ENCODE peak calls at places on chromosomes 16 and 17, in eight cellular contexts. G, M, A, B, R, K, Y and S are unnamed samples.

GRCh38 chr17:48026503-48027321 is 10.9 kb downstream of the COPZ2 start:
- DNase-seq in G (peak; percentile 75), M (peak; percentile 75), A (peak; percentile 50), B (peak; percentile 80), R (peak; percentile 56), K (no peak), Y (peak; percentile 95), S (peak; percentile 68)

GRCh38 chr17:43986225-43986981 is 18.0 kb upstream of the NAGS start:
- DNase-seq in G (no peak), M (no peak), A (no peak), B (no peak), R (no peak), K (no peak), Y (no peak), S (no peak)

GRCh38 chr17:73318861-73319260 is 7.1 kb upstream of the CDC42EP4 start:
- DNase-seq in G (no peak), M (no peak), A (no peak), B (no peak), R (no peak), K (no peak), Y (no peak), S (no peak)

GRCh38 chr17:78935419-78936323 is 10.5 kb upstream of the TIMP2 start:
- DNase-seq in G (no peak), M (peak; percentile 84), A (no peak), B (peak; percentile 67), R (no peak), K (no peak), Y (peak; percentile 87), S (no peak)

GRCh38 chr16:24852281-24852721 is 6.5 kb downstream of the SLC5A11 start:
- DNase-seq in G (no peak), M (no peak), A (no peak), B (no peak), R (no peak), K (no peak), Y (peak; percentile 58), S (no peak)

GRCh38 chr17:77501101-77501566 is 360.4 kb downstream of the SEC14L1 start:
- DNase-seq in G (no peak), M (no peak), A (no peak), B (peak; percentile 35), R (peak; percentile 34), K (no peak), Y (peak; percentile 61), S (no peak)

GRCh38 chr17:48445248-48445620 is 15.2 kb upstream of the SKAP1 start:
- DNase-seq in G (no peak), M (no peak), A (no peak), B (no peak), R (no peak), K (no peak), Y (no peak), S (no peak)

GRCh38 chr17:57589151-57590034 is 155.7 kb downstream of the CCDC182 start:
- DNase-seq in G (no peak), M (no peak), A (no peak), B (no peak), R (no peak), K (no peak), Y (no peak), S (no peak)

GRCh38 chr16:88591577-88592021 is 21.4 kb downstream of the ZC3H18 start:
- DNase-seq in G (no peak), M (no peak), A (no peak), B (no peak), R (no peak), K (no peak), Y (peak; percentile 70), S (no peak)

GRCh38 chr16:87101903-87102302 is 215.3 kb downstream of the C16orf95 start:
- DNase-seq in G (no peak), M (peak; percentile 38), A (no peak), B (no peak), R (no peak), K (no peak), Y (no peak), S (no peak)

GRCh38 chr16:67165121-67166034 is 833 bp downstream of the HSF4 start:
- DNase-seq in G (no peak), M (no peak), A (no peak), B (no peak), R (no peak), K (no peak), Y (no peak), S (no peak)